ENCODE peak calls at places on chromosomes 3 and 15, in seven cellular contexts. T is B cell, N is lung, I is cardiac fibroblast, J is endothelial cell, F is stomach, X is upper lobe of right lung. Q is an unnamed sample.

GRCh38 chr3:139309880-139310279 is 33.9 kb upstream of the MRPS22 start:
- DNase-seq in T (no peak), N (no peak), I (no peak), J (no peak), F (no peak), X (no peak), Q (no peak)

GRCh38 chr3:48966876-48967361 is 23.1 kb upstream of the P4HTM start:
- DNase-seq in T (no peak), N (no peak), I (no peak), J (no peak), F (no peak), X (no peak), Q (no peak)

GRCh38 chr3:177281292-177281942 is 84.1 kb upstream of the TBL1XR1 start:
- DNase-seq in T (peak), N (no peak), I (no peak), J (no peak), F (no peak), X (no peak), Q (no peak)

GRCh38 chr15:85414495-85414894 is 34.1 kb downstream of the AKAP13 start:
- DNase-seq in T (peak), N (no peak), I (peak), J (no peak), F (no peak), X (no peak), Q (peak)

GRCh38 chr15:27743638-27744037 is 355.5 kb downstream of the OCA2 start:
- DNase-seq in T (no peak), N (peak), I (no peak), J (no peak), F (no peak), X (no peak), Q (no peak)

GRCh38 chr3:144053121-144053520 is 81.5 kb downstream of the DIPK2A start:
- DNase-seq in T (no peak), N (no peak), I (peak), J (no peak), F (no peak), X (no peak), Q (no peak)

GRCh38 chr3:196159952-196160804 is 51.0 kb downstream of the ZDHHC19 start:
- DNase-seq in T (peak), N (peak), I (peak), J (peak), F (peak), X (peak), Q (peak)

GRCh38 chr3:102123590-102124190 is 274.4 kb downstream of the NFKBIZ start:
- DNase-seq in T (no peak), N (no peak), I (peak), J (no peak), F (no peak), X (no peak), Q (no peak)

GRCh38 chr15:69149803-69150202 is 10.6 kb upstream of the GLCE start:
- DNase-seq in T (no peak), N (no peak), I (no peak), J (no peak), F (no peak), X (no peak), Q (no peak)

GRCh38 chr3:192831111-192831644 is 86.5 kb downstream of the MB21D2 start:
- DNase-seq in T (no peak), N (no peak), I (peak), J (no peak), F (no peak), X (no peak), Q (no peak)

GRCh38 chr3:45441570-45442313 is 53.4 kb downstream of the LARS2 start:
- DNase-seq in T (no peak), N (no peak), I (no peak), J (no peak), F (no peak), X (no peak), Q (no peak)

GRCh38 chr15:89827821-89828220 is 13.2 kb upstream of the ANPEP start:
- DNase-seq in T (no peak), N (no peak), I (no peak), J (no peak), F (peak), X (no peak), Q (no peak)

GRCh38 chr3:143538577-143538981 is 309.7 kb downstream of the SLC9A9 start:
- DNase-seq in T (no peak), N (no peak), I (peak), J (no peak), F (no peak), X (no peak), Q (peak)

GRCh38 chr3:55481918-55482495 is 5.1 kb downstream of the WNT5A start:
- DNase-seq in T (no peak), N (no peak), I (no peak), J (peak), F (no peak), X (peak), Q (peak)

GRCh38 chr15:69272139-69272538 is 26.6 kb upstream of the PAQR5 start:
- DNase-seq in T (no peak), N (no peak), I (peak), J (no peak), F (no peak), X (no peak), Q (no peak)

GRCh38 chr3:74693696-74694393 is 79.4 kb upstream of the CNTN3 start:
- DNase-seq in T (no peak), N (no peak), I (no peak), J (no peak), F (no peak), X (no peak), Q (no peak)

GRCh38 chr3:128269131-128269775 is 116.0 kb downstream of the EEFSEC start:
- DNase-seq in T (no peak), N (no peak), I (no peak), J (no peak), F (no peak), X (no peak), Q (no peak)

GRCh38 chr15:101439920-101440319 is 49.6 kb downstream of the PCSK6 start:
- DNase-seq in T (no peak), N (no peak), I (peak), J (no peak), F (peak), X (no peak), Q (no peak)

GRCh38 chr3:112930771-112931170 is 44.1 kb downstream of the CD200R1 start:
- DNase-seq in T (no peak), N (no peak), I (no peak), J (no peak), F (no peak), X (no peak), Q (no peak)

GRCh38 chr3:195613468-195614069 is 29.8 kb upstream of the APOD start:
- DNase-seq in T (no peak), N (no peak), I (no peak), J (no peak), F (peak), X (no peak), Q (peak)

GRCh38 chr3:71942432-71942831 is 157.5 kb upstream of the PROK2 start:
- DNase-seq in T (no peak), N (no peak), I (no peak), J (no peak), F (no peak), X (no peak), Q (no peak)

GRCh38 chr3:79183496-79183895 is 584.3 kb downstream of the ROBO1 start:
- DNase-seq in T (no peak), N (no peak), I (no peak), J (no peak), F (no peak), X (no peak), Q (no peak)

GRCh38 chr3:84692261-84692660 is 266.5 kb upstream of the CADM2 start:
- DNase-seq in T (no peak), N (no peak), I (no peak), J (no peak), F (no peak), X (no peak), Q (no peak)

GRCh38 chr15:29596266-29596665 is 226.0 kb downstream of the TJP1 start:
- DNase-seq in T (no peak), N (no peak), I (peak), J (no peak), F (no peak), X (no peak), Q (no peak)

GRCh38 chr15:29589975-29590374 is 232.3 kb downstream of the TJP1 start:
- DNase-seq in T (no peak), N (no peak), I (no peak), J (no peak), F (no peak), X (no peak), Q (no peak)

GRCh38 chr15:29593629-29594028 is 228.6 kb downstream of the TJP1 start:
- DNase-seq in T (no peak), N (no peak), I (no peak), J (no peak), F (no peak), X (no peak), Q (no peak)

GRCh38 chr15:29593086-29593485 is 229.2 kb downstream of the TJP1 start:
- DNase-seq in T (no peak), N (no peak), I (no peak), J (no peak), F (no peak), X (no peak), Q (no peak)
- TF ChIP-seq CTCF in T (no peak), N (no peak), I (no peak), J (no peak), F (no peak), X (no peak), Q (no peak)

DNA sequence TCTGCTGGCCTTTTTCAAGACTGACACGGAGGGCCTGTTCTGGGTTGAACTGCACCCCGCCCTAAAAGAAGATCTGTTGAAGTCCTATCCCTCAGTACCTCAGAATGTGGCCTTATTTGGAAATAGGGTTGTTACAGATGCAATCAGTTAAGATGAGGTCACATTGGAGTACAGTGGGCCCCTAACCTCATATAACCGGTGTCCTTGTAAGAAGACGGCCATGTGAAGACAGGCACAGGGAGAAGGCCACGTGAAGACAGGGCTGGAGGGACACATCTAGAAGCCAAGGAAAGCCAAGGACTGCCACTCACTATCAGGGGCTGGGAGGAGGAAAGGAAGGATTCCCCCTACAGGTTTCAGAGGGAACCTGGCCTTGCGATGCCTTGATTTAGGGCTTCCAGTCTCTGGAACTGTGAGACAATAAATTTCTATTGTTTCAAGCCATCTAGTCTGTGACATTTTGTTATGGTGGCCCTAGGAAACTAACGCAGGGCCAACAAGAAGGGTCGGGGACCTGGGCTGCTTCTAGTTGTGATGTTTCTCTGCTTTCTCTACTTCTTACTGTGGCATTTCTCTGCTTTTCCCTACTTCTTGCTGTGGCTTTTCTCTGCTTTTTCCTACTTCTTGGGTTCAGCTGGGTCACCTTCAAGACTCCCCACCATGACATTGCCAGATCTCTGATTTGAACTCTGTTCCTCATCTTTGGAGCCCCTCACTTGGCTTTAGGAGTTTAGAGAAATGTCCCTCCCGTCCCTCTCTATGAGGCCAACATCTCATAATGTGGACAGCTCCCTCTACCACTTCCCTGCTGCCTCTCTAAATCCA is 4.8 kb upstream of the CCDC174 start:
- DNase-seq in T (no peak), N (no peak), I (no peak), J (no peak), F (no peak), X (no peak), Q (no peak)
- TF ChIP-seq CTCF in T (no peak), N (no peak), I (no peak), J (no peak), F (no peak), X (no peak), Q (no peak)

GRCh38 chr3:100710355-100711198 is 1.3 kb downstream of the TFG start:
- DNase-seq in T (peak), N (no peak), I (peak), J (peak), F (peak), X (no peak), Q (peak)
- TF ChIP-seq CTCF in T (peak), N (no peak), I (peak), J (no peak), F (no peak), X (peak), Q (no peak)

DNA sequence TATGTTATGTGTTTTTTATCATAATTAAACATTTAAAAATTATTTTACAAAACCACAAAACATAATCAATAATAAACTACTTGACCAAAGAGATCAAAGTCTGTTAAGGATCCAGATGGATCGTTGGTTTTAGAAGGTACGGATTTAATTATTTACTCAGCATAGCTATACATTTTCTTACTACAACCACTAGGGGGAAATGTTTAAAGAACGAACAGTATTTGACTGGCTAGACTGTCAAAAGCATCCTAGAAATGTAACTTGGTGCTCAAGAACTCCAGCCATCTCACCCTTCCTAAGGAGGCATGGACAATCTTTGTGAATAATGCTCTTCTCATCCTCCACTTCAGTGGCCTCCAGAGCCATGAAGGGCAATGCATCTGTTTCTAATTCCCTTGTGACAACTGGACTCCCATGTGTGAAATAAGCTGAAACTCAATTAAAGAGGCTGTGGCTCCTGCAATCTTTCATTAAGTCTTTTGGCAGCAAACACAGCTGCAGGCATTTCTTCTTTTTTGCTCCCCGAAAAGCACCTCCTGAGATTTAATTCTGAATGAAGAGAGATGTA is 94.7 kb upstream of the TUSC7 start:
- DNase-seq in T (no peak), N (no peak), I (no peak), J (no peak), F (no peak), X (no peak), Q (peak)
- TF ChIP-seq CTCF in T (peak), N (no peak), I (peak), J (peak), F (no peak), X (peak), Q (no peak)

DNA sequence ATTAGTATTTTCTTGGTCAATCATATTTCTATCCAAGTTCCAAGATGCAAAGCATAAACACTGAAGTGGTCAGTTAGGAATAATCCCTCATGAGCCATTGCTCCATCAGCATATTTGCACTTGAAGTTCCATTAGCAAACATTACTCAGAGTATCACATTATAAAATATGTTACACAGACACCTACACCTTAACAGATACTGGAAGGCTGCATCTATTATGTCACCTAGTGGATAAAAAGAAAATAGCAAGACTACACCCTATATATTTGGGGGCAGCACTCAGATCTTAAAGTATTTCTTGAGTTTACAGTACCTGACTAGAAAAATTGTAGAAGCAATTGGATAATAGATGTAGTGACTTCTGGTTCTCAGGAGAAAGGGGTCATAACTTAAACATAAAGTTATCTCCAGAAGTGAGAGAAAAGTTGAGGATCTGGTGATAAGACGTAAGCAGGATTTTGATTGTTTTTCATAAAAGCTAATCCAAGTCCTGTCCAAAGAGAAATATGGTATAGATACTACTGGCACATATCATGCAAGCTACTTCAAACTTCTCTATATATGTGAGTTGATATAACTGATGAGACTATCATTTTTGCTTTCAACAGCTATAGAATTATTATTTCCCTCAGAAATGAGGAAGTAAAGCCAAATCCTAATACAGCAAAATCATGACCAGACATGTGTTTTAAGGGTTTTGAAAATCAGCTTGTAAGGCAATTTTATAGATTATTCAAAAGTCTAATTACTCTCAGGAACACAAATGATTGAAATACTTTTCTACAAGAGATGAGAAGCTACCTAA is 422.2 kb downstream of the GBE1 start:
- DNase-seq in T (no peak), N (no peak), I (peak), J (no peak), F (no peak), X (no peak), Q (peak)
- TF ChIP-seq CTCF in T (peak), N (no peak), I (peak), J (peak), F (no peak), X (peak), Q (no peak)